ENCODE peak calls at places on chromosomes 3 and 15, in ten cellular contexts. J, L, S, A, Q, B, I, O, U and G are unnamed samples.

GRCh38 chr3:61613666-61614065 is 52.3 kb downstream of the PTPRG start:
- DNase-seq in J (no peak), L (no peak), S (no peak), A (no peak), Q (no peak), B (no peak), I (peak; percentile 43), O (no peak), U (no peak), G (no peak)

GRCh38 chr15:71124937-71125755 is 9.9 kb downstream of the THSD4 start:
- DNase-seq in J (no peak), L (no peak), S (no peak), A (no peak), Q (peak; percentile 18), B (no peak), I (no peak), O (no peak), U (no peak), G (no peak)

GRCh38 chr3:194003128-194004057 is 132.6 kb upstream of the HES1 start:
- DNase-seq in J (peak; percentile 95), L (peak; percentile 83), S (no peak), A (peak; percentile 11), Q (peak; percentile 99), B (no peak), I (peak; percentile 97), O (no peak), U (peak; percentile 99), G (peak; percentile 92)

GRCh38 chr15:50953302-50953701 is 44.8 kb downstream of the AP4E1 start:
- DNase-seq in J (no peak), L (no peak), S (no peak), A (no peak), Q (no peak), B (no peak), I (peak; percentile 13), O (no peak), U (no peak), G (no peak)

GRCh38 chr3:35404571-35404970 is 234.8 kb upstream of the ARPP21 start:
- DNase-seq in J (no peak), L (no peak), S (no peak), A (no peak), Q (no peak), B (no peak), I (no peak), O (no peak), U (no peak), G (no peak)

GRCh38 chr3:43185656-43186375 is 79.9 kb upstream of the POMGNT2 start:
- DNase-seq in J (peak; percentile 82), L (no peak), S (no peak), A (no peak), Q (peak; percentile 80), B (no peak), I (peak; percentile 2), O (no peak), U (no peak), G (no peak)

GRCh38 chr3:185460719-185461350 is 38.0 kb downstream of the TMEM41A start:
- DNase-seq in J (peak; percentile 76), L (no peak), S (no peak), A (no peak), Q (peak; percentile 38), B (no peak), I (peak; percentile 15), O (no peak), U (peak; percentile 20), G (no peak)

GRCh38 chr3:18127181-18127863 is 297.8 kb downstream of the SATB1 start:
- DNase-seq in J (peak; percentile 51), L (no peak), S (no peak), A (no peak), Q (no peak), B (no peak), I (no peak), O (no peak), U (no peak), G (no peak)

GRCh38 chr15:77999486-77999885 is 78.0 kb downstream of the TBC1D2B start:
- DNase-seq in J (no peak), L (peak; percentile 39), S (no peak), A (no peak), Q (no peak), B (no peak), I (no peak), O (no peak), U (no peak), G (no peak)

GRCh38 chr3:111691293-111691909 is 96.3 kb upstream of the ZBED2 start:
- DNase-seq in J (peak; percentile 71), L (no peak), S (peak; percentile 13), A (no peak), Q (peak; percentile 70), B (no peak), I (peak; percentile 61), O (no peak), U (peak; percentile 74), G (no peak)

GRCh38 chr15:45732544-45733130 is 97.8 kb downstream of the SQOR start:
- DNase-seq in J (peak; percentile 13), L (no peak), S (no peak), A (no peak), Q (no peak), B (no peak), I (no peak), O (no peak), U (no peak), G (peak; percentile 28)

GRCh38 chr3:65479967-65480366 is 558.8 kb downstream of the MAGI1 start:
- DNase-seq in J (no peak), L (no peak), S (no peak), A (no peak), Q (no peak), B (no peak), I (peak; percentile 5), O (no peak), U (peak; percentile 8), G (no peak)

GRCh38 chr15:33160054-33160453 is 34.5 kb downstream of the FMN1 start:
- DNase-seq in J (no peak), L (no peak), S (no peak), A (no peak), Q (no peak), B (no peak), I (no peak), O (no peak), U (peak; percentile 68), G (no peak)

GRCh38 chr3:154089416-154090115 is 31.6 kb upstream of the ARHGEF26 start:
- DNase-seq in J (peak; percentile 94), L (no peak), S (no peak), A (no peak), Q (no peak), B (no peak), I (no peak), O (no peak), U (peak; percentile 3), G (no peak)

GRCh38 chr3:52532838-52533622 is 627 bp downstream of the NT5DC2 start:
- DNase-seq in J (peak; percentile 10), L (peak; percentile 46), S (no peak), A (no peak), Q (peak; percentile 43), B (no peak), I (peak; percentile 15), O (no peak), U (no peak), G (no peak)